ENCODE peak calls at places on chromosomes 6 and 20, in five cellular contexts. P, C, X, G and Q are unnamed samples. For H3K9me3, the result is how much of the 10 kb centered on the place peaks cover.

GRCh38 chr6:55003726-55004415 is 157.3 kb downstream of the FAM83B start:
- DNase-seq in X (no peak), C (no peak), P (no peak), G (no peak), Q (no peak)

GRCh38 chr6:134373282-134373922 is 55.5 kb upstream of the SGK1 start:
- DNase-seq in G (no peak), P (peak), X (no peak), C (no peak), Q (no peak)

GRCh38 chr20:60213126-60213893 is 255.1 kb downstream of the CDH26 start:
- DNase-seq in G (no peak), P (no peak), C (no peak), X (no peak), Q (no peak)

GRCh38 chr20:57622579-57623381 is 2.6 kb upstream of the ZBP1 start:
- DNase-seq in X (peak), C (peak), G (peak), P (peak), Q (peak)

GRCh38 chr6:20223119-20223518 is 10.8 kb upstream of the MBOAT1 start:
- DNase-seq in C (no peak), X (no peak), P (no peak), G (no peak), Q (no peak)

GRCh38 chr6:81589465-81590313 is 162.8 kb downstream of the TENT5A start:
- DNase-seq in C (no peak), G (no peak), X (no peak), P (no peak), Q (no peak)

GRCh38 chr6:161050134-161050765 is 58.7 kb downstream of the MAP3K4 start:
- DNase-seq in C (no peak), X (no peak), G (no peak), P (peak), Q (no peak)

GRCh38 chr6:42257614-42258013 is 40.0 kb upstream of the MRPS10 start:
- DNase-seq in G (no peak), P (no peak), C (no peak), X (no peak), Q (no peak)

GRCh38 chr6:27178001-27178730 is 69.3 kb upstream of the PRSS16 start:
- DNase-seq in X (no peak), C (peak), P (peak), G (peak), Q (peak)

GRCh38 chr6:162389353-162390085 is 338.0 kb downstream of the PRKN start:
- DNase-seq in X (no peak), G (no peak), P (no peak), C (no peak), Q (no peak)

GRCh38 chr6:43776799-43777776 is 7.1 kb downstream of the VEGFA start:
- DNase-seq in X (peak), G (no peak), P (no peak), C (no peak), Q (no peak)

GRCh38 chr6:138981416-138981815 is 6.6 kb downstream of the REPS1 start:
- DNase-seq in C (no peak), X (no peak), G (no peak), P (no peak), Q (no peak)

GRCh38 chr6:144474904-144475303 is 189.8 kb downstream of the UTRN start:
- DNase-seq in P (no peak), X (no peak), G (no peak), C (no peak), Q (no peak)

GRCh38 chr20:62316331-62317166 is 13.8 kb downstream of the ADRM1 start:
- DNase-seq in X (no peak), P (no peak), C (no peak), G (no peak), Q (no peak)

GRCh38 chr20:44123874-44124535 is 63.0 kb downstream of the JPH2 start:
- DNase-seq in P (no peak), X (no peak), G (no peak), C (no peak), Q (no peak)

GRCh38 chr6:154932562-154933027 is 62.5 kb upstream of the TIAM2 start:
- DNase-seq in C (no peak), X (no peak), G (no peak), P (peak), Q (no peak)

GRCh38 chr20:2626853-2627541 is 25.4 kb upstream of the NOP56 start:
- DNase-seq in G (no peak), X (no peak), P (peak), C (no peak), Q (no peak)

GRCh38 chr20:35306931-35307517 is 14.8 kb upstream of the FAM83C start:
- DNase-seq in C (peak), X (no peak), P (peak), G (no peak), Q (no peak)

GRCh38 chr6:29676981-29677601 is 3.9 kb downstream of the ZFP57 start:
- DNase-seq in P (no peak), G (no peak), X (no peak), C (no peak), Q (no peak)

GRCh38 chr20:44901972-44902371 is 7.9 kb upstream of the PABPC1L start:
- DNase-seq in X (no peak), C (no peak), P (peak), G (no peak), Q (no peak)

GRCh38 chr20:17648306-17648646 is 33.8 kb downstream of the RRBP1 start:
- DNase-seq in P (no peak), C (no peak), X (no peak), G (no peak), Q (no peak)

GRCh38 chr20:14235355-14235754 is 102.1 kb downstream of the FLRT3 start:
- DNase-seq in C (no peak), G (no peak), P (peak), X (no peak), Q (no peak)

GRCh38 chr6:136323431-136324112 is 33.9 kb upstream of the BCLAF1 start:
- DNase-seq in C (no peak), X (no peak), G (no peak), P (no peak), Q (no peak)

GRCh38 chr20:23937303-23938117 is 51.1 kb downstream of the GGTLC1 start:
- DNase-seq in C (peak), X (no peak), P (peak), G (peak), Q (peak)

GRCh38 chr6:47733879-47734558 is 35.6 kb downstream of the ADGRF4 start:
- DNase-seq in X (no peak), G (no peak), C (peak), P (peak), Q (no peak)

GRCh38 chr20:4519530-4519929 is 202.2 kb upstream of the PRND start:
- DNase-seq in P (no peak), X (no peak), C (peak), G (no peak), Q (no peak)

GRCh38 chr6:97819680-97820079 is 536.7 kb upstream of the MMS22L start:
- DNase-seq in X (no peak), G (no peak), P (no peak), C (no peak), Q (no peak)
- H3K9me3 ChIP-seq in X (under half), G (under half), P (under half), C (under half), Q (under half)

GRCh38 chr6:164812706-164813105 is 496.7 kb downstream of the C6orf118 start:
- DNase-seq in C (no peak), G (no peak), X (no peak), P (no peak), Q (no peak)
- H3K9me3 ChIP-seq in C (under half), G (under half), X (under half), P (under half), Q (under half)

GRCh38 chr20:30937790-30938189 is 319.7 kb upstream of the DEFB115 start:
- DNase-seq in C (no peak), G (no peak), X (no peak), P (no peak), Q (no peak)
- H3K9me3 ChIP-seq in C (under half), G (under half), X (under half), P (under half), Q (under half)

DNA sequence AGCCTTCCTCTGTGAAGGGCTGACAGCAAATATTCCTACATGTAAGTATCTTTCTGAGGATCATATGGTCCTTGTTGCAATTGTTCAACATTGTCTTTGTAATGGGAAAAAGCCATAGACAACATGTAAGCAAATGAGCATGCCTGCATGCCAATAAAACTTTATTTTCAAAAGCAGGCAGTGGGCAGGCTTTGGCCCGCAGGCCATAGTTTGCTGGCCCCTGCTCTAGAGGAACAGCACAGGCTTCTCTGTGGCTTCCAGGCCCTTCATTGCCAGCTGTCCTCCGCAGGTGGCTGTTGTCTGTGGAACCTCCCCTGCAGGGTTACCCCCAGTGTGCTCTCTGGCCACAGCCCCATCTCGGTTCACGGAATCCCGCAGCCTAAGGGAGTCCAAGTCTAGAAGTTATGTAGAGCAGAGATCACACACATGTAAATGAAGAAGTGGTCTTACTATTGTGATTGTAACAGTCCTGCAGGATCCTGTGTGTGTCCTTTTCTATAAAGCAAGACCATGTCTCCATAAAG is 9.8 kb downstream of the UNC93A start:
- DNase-seq in P (no peak), G (no peak), X (no peak), C (no peak), Q (no peak)
- H3K9me3 ChIP-seq in P (half or more), G (under half), X (under half), C (under half), Q (under half)

DNA sequence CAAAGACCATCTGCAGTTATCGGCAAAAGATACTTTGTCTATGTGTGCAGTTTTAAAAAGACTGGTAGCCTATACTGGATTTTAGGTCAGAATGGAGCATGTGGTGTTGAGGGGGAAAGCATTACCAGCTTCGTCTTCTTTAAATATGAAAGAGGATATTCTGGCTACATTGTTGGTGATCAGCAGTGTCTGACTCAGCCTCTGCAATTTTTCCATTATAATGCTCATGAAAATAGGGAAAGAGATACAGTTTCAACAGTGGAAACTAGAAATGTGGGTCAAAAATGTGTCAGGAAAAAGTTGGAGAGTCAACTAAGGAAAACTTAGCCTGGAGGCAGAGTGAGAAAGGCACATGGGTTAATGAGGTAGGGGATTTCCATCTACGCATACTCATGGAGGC is 45.2 kb downstream of the HDGFL1 start:
- DNase-seq in C (no peak), X (no peak), G (no peak), P (peak), Q (no peak)
- H3K9me3 ChIP-seq in C (under half), X (under half), G (under half), P (under half), Q (under half)

GRCh38 chr6:159279790-159280277 is 110.6 kb downstream of the FNDC1 start:
- DNase-seq in P (no peak), C (no peak), G (no peak), X (no peak), Q (no peak)
- H3K9me3 ChIP-seq in P (under half), C (under half), G (under half), X (under half), Q (under half)

DNA sequence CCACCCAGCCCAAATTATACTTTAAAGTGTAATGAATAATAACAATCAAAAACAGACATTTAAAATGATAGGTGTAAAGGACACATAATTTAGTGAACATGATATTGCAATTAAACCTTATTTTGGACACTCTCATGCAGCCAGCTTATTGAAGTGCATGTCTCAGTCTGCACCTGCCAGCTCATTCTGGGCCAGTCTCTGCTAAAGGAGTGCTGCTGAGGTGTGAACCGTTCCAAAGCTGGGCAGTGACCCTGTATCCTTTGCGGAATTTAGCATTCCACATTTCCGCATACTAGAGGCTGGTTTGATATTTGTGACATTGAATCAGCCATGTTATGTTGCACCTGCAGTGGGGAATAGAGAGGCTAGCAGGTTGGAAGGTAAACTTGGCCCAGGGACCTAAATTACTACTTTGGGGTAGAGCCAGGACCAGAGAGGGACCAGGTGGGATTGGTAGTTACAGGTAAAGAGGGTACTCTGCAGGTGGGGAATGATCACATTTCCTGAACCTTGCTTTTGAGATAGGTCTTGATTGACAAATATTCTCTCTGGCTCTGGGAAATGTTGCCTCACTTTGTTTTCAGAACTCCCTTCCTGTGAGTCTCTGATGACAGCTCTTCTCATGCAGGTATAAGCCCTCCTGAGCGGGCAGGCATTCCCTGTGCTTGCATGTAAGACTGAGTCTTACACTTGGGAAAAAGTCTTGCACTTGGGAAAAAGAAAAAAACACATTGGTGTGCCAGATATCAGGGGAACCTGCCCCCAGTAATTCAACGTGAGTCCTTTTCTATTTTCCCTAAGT is 26.2 kb downstream of the TULP4 start:
- DNase-seq in X (no peak), P (no peak), G (no peak), C (no peak), Q (no peak)
- H3K9me3 ChIP-seq in X (under half), P (under half), G (under half), C (under half), Q (under half)

GRCh38 chr6:116859264-116859663 is 17.8 kb upstream of the RFX6 start:
- DNase-seq in C (no peak), X (no peak), P (no peak), G (no peak), Q (no peak)

DNA sequence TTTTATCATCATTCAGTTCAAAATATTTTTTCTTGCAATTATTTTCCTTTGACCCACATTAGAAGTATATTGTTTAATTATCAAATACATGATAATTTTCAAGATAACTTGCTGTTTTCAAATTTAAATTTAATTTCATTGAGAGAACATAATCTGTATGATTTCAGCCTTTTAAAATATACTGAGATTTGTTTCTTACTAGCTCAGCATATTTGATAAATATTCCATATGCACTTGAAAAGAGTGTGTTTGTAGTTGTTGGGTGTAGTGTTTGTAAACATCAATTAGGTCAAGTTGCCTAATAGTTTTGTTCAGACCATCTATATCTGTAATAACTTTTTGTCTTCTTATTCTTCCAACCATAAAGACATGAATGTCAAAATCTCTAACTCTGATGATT is 19.0 kb upstream of the RFX6 start:
- DNase-seq in X (no peak), P (no peak), C (no peak), G (no peak), Q (no peak)
- H3K9me3 ChIP-seq in X (under half), P (under half), C (under half), G (under half), Q (under half)